ENCODE peak calls at places on chromosomes 7 and 10, in eight cellular contexts. K, T, X, P, L, S, N and V are unnamed samples. For H3K4me1 and H3K9me3, the result is how much of the 10 kb centered on the place peaks cover.

GRCh38 chr7:69465262-69465661 is 133.0 kb upstream of the AUTS2 start:
- DNase-seq in K (no peak), T (no peak), X (no peak), P (no peak), L (no peak), S (no peak), N (no peak), V (no peak)

GRCh38 chr7:17947606-17948005 is 7.3 kb upstream of the SNX13 start:
- DNase-seq in K (no peak), T (no peak), X (no peak), P (no peak), L (no peak), S (no peak), N (no peak), V (no peak)

GRCh38 chr7:136062625-136063336 is 85.6 kb upstream of the MTPN start:
- DNase-seq in K (no peak), T (no peak), X (no peak), P (no peak), L (no peak), S (no peak), N (no peak), V (no peak)

GRCh38 chr7:127821146-127821545 is 169.2 kb downstream of the SND1 start:
- DNase-seq in K (no peak), T (no peak), X (no peak), P (no peak), L (no peak), S (no peak), N (no peak), V (no peak)

GRCh38 chr7:33425385-33425784 is 296.0 kb downstream of the BBS9 start:
- DNase-seq in K (no peak), T (no peak), X (no peak), P (no peak), L (no peak), S (no peak), N (no peak), V (no peak)

GRCh38 chr10:32244421-32245207 is 102.3 kb downstream of the EPC1 start:
- DNase-seq in K (no peak), T (no peak), X (no peak), P (no peak), L (no peak), S (no peak), N (no peak), V (peak)

GRCh38 chr7:127798769-127799372 is 146.9 kb downstream of the SND1 start:
- DNase-seq in K (no peak), T (no peak), X (no peak), P (no peak), L (no peak), S (no peak), N (no peak), V (no peak)

GRCh38 chr7:138871691-138872090 is 73.7 kb upstream of the ATP6V0A4 start:
- DNase-seq in K (no peak), T (no peak), X (no peak), P (no peak), L (no peak), S (no peak), N (no peak), V (no peak)

GRCh38 chr7:11006271-11006670 is 32.6 kb downstream of the PHF14 start:
- DNase-seq in K (no peak), T (no peak), X (no peak), P (no peak), L (no peak), S (no peak), N (no peak), V (no peak)

DNA sequence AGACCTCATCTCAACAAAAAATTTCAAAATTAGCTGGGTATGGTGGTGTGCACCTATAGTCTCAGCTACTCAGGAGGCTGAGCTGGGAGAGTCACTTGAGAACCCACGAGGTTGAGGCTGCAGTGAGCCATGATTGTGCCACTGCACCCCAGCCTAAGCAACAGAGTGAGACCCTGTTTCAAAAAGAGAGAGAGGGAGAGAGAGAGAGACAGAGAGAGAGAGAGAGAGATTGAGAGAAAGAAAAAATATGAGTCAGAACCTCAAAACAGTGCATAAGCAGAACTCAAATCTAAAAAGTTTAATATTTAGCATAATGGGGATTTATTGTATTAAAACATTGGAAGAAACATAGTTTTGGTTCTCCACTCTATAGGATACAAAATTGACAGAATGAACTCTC is 17.5 kb upstream of the OTUD1 start:
- DNase-seq in K (no peak), T (no peak), X (no peak), P (no peak), L (no peak), S (no peak), N (no peak), V (no peak)
- H3K4me1 ChIP-seq in K (under half), T (under half), X (under half), P (under half), L (under half), S (under half), N (under half), V (under half)

DNA sequence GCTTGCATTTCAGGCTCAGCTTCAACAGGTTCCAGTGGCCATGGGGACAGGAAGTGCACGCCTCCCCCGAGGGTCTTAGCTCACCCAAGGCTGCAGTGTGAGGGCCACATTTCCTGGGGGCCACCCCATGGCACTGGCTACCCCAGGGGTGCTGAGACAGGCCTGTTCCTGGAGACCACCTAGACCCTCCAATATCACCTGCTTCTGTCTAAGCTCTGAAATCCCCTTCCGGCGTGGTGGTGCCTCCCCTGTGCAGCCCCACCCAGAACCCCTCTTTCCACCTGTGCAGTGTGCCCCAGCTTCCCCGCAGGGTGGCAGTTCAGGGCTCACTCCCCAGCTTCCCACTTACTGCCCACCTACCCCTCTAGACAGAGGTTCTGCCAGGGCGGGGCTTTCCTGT is 83.1 kb downstream of the ADARB2 start:
- DNase-seq in K (no peak), T (no peak), X (no peak), P (no peak), L (no peak), S (no peak), N (no peak), V (no peak)
- H3K9me3 ChIP-seq in K (under half), T (under half), X (under half), P (under half), L (under half), S (under half), N (under half), V (under half)

GRCh38 chr10:76125900-76126299 is 694.5 kb downstream of the LRMDA start:
- DNase-seq in K (no peak), T (no peak), X (no peak), P (no peak), L (no peak), S (no peak), N (no peak), V (no peak)
- H3K4me3 ChIP-seq in K (no peak), T (no peak), X (no peak), P (no peak), L (no peak), S (no peak), N (no peak), V (no peak)

GRCh38 chr7:46802460-46802972 is 779.4 kb downstream of the TNS3 start:
- DNase-seq in K (no peak), T (no peak), X (no peak), P (no peak), L (no peak), S (no peak), N (no peak), V (no peak)
- H3K4me1 ChIP-seq in K (under half), T (under half), X (under half), P (under half), L (under half), S (under half), N (under half), V (under half)